ENCODE peak calls at places on chromosomes 11 and 22, in ten cellular contexts. N is epithelial cell of esophagus; E is lower leg skin; O is AG04449; I is NCI-H1105; R is MCF 10A; Y is endothelial cell of umbilical vein; Q is stimulated activated CD4-positive, alpha-beta T cell treated with anti-CD3 and anti-CD28 coated beads, TNF-alpha, amount 100 ng/mL, for 24 hours; S is LoVo; L is prostate gland. V is an unnamed sample.
A peak's percentile ranks its signal among the peaks of the same experiment; 100 is the strongest.

GRCh38 chr11:60847281-60847680 is 5.4 kb downstream of the CCDC86 start:
- DNase-seq in N (no peak), E (no peak), O (no peak), I (no peak), R (no peak), Y (no peak), Q (no peak), S (no peak), L (no peak), V (no peak)

GRCh38 chr11:68990995-68991780 is 10.4 kb upstream of the MRGPRD start:
- DNase-seq in N (no peak), E (no peak), O (no peak), I (no peak), R (no peak), Y (no peak), Q (no peak), S (no peak), L (no peak), V (no peak)

GRCh38 chr11:69841859-69842698 is 22.9 kb upstream of the FGF3 start:
- DNase-seq in N (no peak), E (no peak), O (no peak), I (no peak), R (peak; percentile 37), Y (no peak), Q (peak; percentile 13), S (no peak), L (no peak), V (no peak)

GRCh38 chr11:69013009-69013951 is at the start of gene MRGPRF:
- DNase-seq in N (no peak), E (peak; percentile 80), O (no peak), I (no peak), R (no peak), Y (no peak), Q (no peak), S (no peak), L (no peak), V (no peak)

GRCh38 chr11:46112961-46113617 is 8.2 kb downstream of the PHF21A start:
- DNase-seq in N (peak; percentile 77), E (peak; percentile 30), O (no peak), I (peak; percentile 35), R (peak; percentile 48), Y (peak; percentile 58), Q (no peak), S (peak; percentile 36), L (peak; percentile 49), V (no peak)

GRCh38 chr11:88410056-88410455 is 72.5 kb upstream of the CTSC start:
- DNase-seq in N (peak; percentile 60), E (no peak), O (no peak), I (no peak), R (no peak), Y (no peak), Q (no peak), S (no peak), L (no peak), V (no peak)

GRCh38 chr11:13302440-13302958 is 24.9 kb downstream of the BMAL1 start:
- DNase-seq in N (no peak), E (no peak), O (no peak), I (no peak), R (no peak), Y (no peak), Q (no peak), S (no peak), L (no peak), V (no peak)

GRCh38 chr22:28438183-28438778 is 241.4 kb downstream of the TTC28 start:
- DNase-seq in N (no peak), E (no peak), O (no peak), I (peak; percentile 18), R (no peak), Y (no peak), Q (no peak), S (no peak), L (no peak), V (no peak)

GRCh38 chr11:84384637-84385227 is 1098.6 kb upstream of the CCDC90B start:
- DNase-seq in N (peak; percentile 61), E (peak; percentile 36), O (peak; percentile 21), I (no peak), R (peak; percentile 50), Y (peak; percentile 44), Q (peak; percentile 2), S (peak; percentile 54), L (peak; percentile 14), V (peak; percentile 46)

GRCh38 chr11:36131719-36132349 is 157.4 kb downstream of the COMMD9 start:
- DNase-seq in N (peak; percentile 44), E (peak; percentile 51), O (no peak), I (no peak), R (peak; percentile 24), Y (peak; percentile 71), Q (no peak), S (no peak), L (peak; percentile 55), V (no peak)

GRCh38 chr22:20141186-20142077 is 9.4 kb downstream of the CCDC188 start:
- DNase-seq in N (no peak), E (no peak), O (peak; percentile 55), I (no peak), R (no peak), Y (no peak), Q (no peak), S (no peak), L (no peak), V (no peak)

GRCh38 chr11:128482512-128483191 is 104.7 kb downstream of the ETS1 start:
- DNase-seq in N (no peak), E (no peak), O (no peak), I (no peak), R (peak; percentile 78), Y (no peak), Q (no peak), S (no peak), L (no peak), V (no peak)

GRCh38 chr22:39341179-39341578 is 8.6 kb upstream of the SYNGR1 start:
- DNase-seq in N (no peak), E (no peak), O (no peak), I (no peak), R (no peak), Y (no peak), Q (no peak), S (no peak), L (no peak), V (no peak)

GRCh38 chr11:86678823-86679222 is 6.4 kb upstream of the ME3 start:
- DNase-seq in N (no peak), E (no peak), O (peak; percentile 59), I (no peak), R (no peak), Y (no peak), Q (no peak), S (no peak), L (no peak), V (no peak)

GRCh38 chr11:8722156-8722555 is 39.6 kb downstream of the RPL27A start:
- DNase-seq in N (peak; percentile 37), E (no peak), O (no peak), I (no peak), R (no peak), Y (no peak), Q (no peak), S (no peak), L (no peak), V (no peak)

GRCh38 chr22:45977551-45978274 is 751 bp upstream of the WNT7B start:
- DNase-seq in N (peak; percentile 38), E (no peak), O (no peak), I (no peak), R (peak; percentile 35), Y (no peak), Q (no peak), S (no peak), L (peak; percentile 31), V (no peak)

GRCh38 chr11:129640671-129641070 is 175.0 kb upstream of the TMEM45B start:
- DNase-seq in N (peak; percentile 67), E (no peak), O (no peak), I (no peak), R (no peak), Y (no peak), Q (no peak), S (no peak), L (no peak), V (no peak)

GRCh38 chr11:32561835-32562234 is 21.8 kb upstream of the EIF3M start:
- DNase-seq in N (no peak), E (no peak), O (no peak), I (no peak), R (no peak), Y (no peak), Q (no peak), S (no peak), L (no peak), V (no peak)

GRCh38 chr11:118283756-118284350 is 19.8 kb upstream of the MPZL2 start:
- DNase-seq in N (no peak), E (no peak), O (no peak), I (no peak), R (no peak), Y (no peak), Q (peak; percentile 43), S (no peak), L (no peak), V (no peak)

GRCh38 chr11:23280088-23280487 is 419.8 kb upstream of the CCDC179 start:
- DNase-seq in N (no peak), E (no peak), O (peak; percentile 28), I (no peak), R (no peak), Y (no peak), Q (no peak), S (no peak), L (no peak), V (no peak)

GRCh38 chr11:79400717-79401330 is 40.0 kb downstream of the TENM4 start:
- DNase-seq in N (peak; percentile 70), E (no peak), O (no peak), I (no peak), R (peak; percentile 70), Y (no peak), Q (no peak), S (peak; percentile 24), L (no peak), V (no peak)

GRCh38 chr22:37314315-37315046 is 32.2 kb downstream of the CYTH4 start:
- DNase-seq in N (no peak), E (no peak), O (no peak), I (no peak), R (no peak), Y (peak; percentile 26), Q (peak; percentile 49), S (no peak), L (no peak), V (no peak)

GRCh38 chr11:8267831-8268529 is 4.3 kb upstream of the LMO1 start:
- DNase-seq in N (peak; percentile 18), E (no peak), O (no peak), I (peak; percentile 26), R (no peak), Y (no peak), Q (peak; percentile 15), S (no peak), L (no peak), V (no peak)

GRCh38 chr11:796565-797299 is 1.3 kb downstream of the SLC25A22 start:
- DNase-seq in N (no peak), E (no peak), O (no peak), I (no peak), R (no peak), Y (no peak), Q (no peak), S (no peak), L (no peak), V (no peak)

GRCh38 chr11:65053826-65054503 is 4.4 kb downstream of the NAALADL1 start:
- DNase-seq in N (no peak), E (no peak), O (no peak), I (no peak), R (no peak), Y (no peak), Q (no peak), S (no peak), L (no peak), V (no peak)

GRCh38 chr11:132779487-132779886 is 752.8 kb downstream of the OPCML start:
- DNase-seq in N (peak; percentile 2), E (no peak), O (peak; percentile 24), I (no peak), R (no peak), Y (no peak), Q (no peak), S (no peak), L (no peak), V (no peak)

V was measured in stimulated activated effector memory CD8-positive, alpha-beta T cell treated with anti-CD3 and anti-CD28 coated beads, Interleukin-12 subunit alpha, Interleukin-12 subunit beta, amount 100 ng/mL, for 72 hours.